ENCODE peak calls at places on chromosomes 5 and 9, in ten cellular contexts. I, R, K, O, A, H, E, G, X and Q are unnamed samples.

GRCh38 chr9:117034862-117035261 is 347.8 kb downstream of the TRIM32 start:
- DNase-seq in I (no peak), R (no peak), K (peak), O (no peak), A (peak), H (no peak), E (peak), G (no peak), X (no peak), Q (no peak)

GRCh38 chr5:110441035-110441434 is 285.4 kb downstream of the TMEM232 start:
- DNase-seq in I (no peak), R (no peak), K (peak), O (no peak), A (peak), H (peak), E (no peak), G (no peak), X (no peak), Q (no peak)

GRCh38 chr9:136549010-136549980 is 3.4 kb upstream of the NOTCH1 start:
- DNase-seq in I (no peak), R (no peak), K (no peak), O (no peak), A (no peak), H (no peak), E (no peak), G (no peak), X (no peak), Q (no peak)

GRCh38 chr9:18799420-18799819 is 233.6 kb downstream of the SAXO1 start:
- DNase-seq in I (no peak), R (no peak), K (no peak), O (no peak), A (no peak), H (no peak), E (no peak), G (no peak), X (no peak), Q (no peak)

GRCh38 chr5:178116406-178116885 is 3.1 kb downstream of the N4BP3 start:
- DNase-seq in I (no peak), R (no peak), K (peak), O (no peak), A (no peak), H (no peak), E (no peak), G (peak), X (no peak), Q (no peak)

GRCh38 chr5:68464424-68464823 is 248.9 kb downstream of the PIK3R1 start:
- DNase-seq in I (no peak), R (no peak), K (peak), O (no peak), A (no peak), H (no peak), E (no peak), G (peak), X (no peak), Q (peak)

GRCh38 chr5:88734191-88734640 is 148.8 kb downstream of the MEF2C start:
- DNase-seq in I (no peak), R (no peak), K (no peak), O (peak), A (no peak), H (no peak), E (no peak), G (no peak), X (no peak), Q (no peak)

GRCh38 chr5:91277840-91278239 is 105.3 kb downstream of the ARRDC3 start:
- DNase-seq in I (no peak), R (no peak), K (no peak), O (no peak), A (no peak), H (no peak), E (no peak), G (no peak), X (no peak), Q (peak)

GRCh38 chr5:32165597-32165996 is 8.5 kb downstream of the GOLPH3 start:
- DNase-seq in I (no peak), R (no peak), K (no peak), O (no peak), A (no peak), H (no peak), E (no peak), G (no peak), X (no peak), Q (no peak)